ENCODE peak calls at places on chromosomes 1 and 21, in seven cellular contexts. G, P, E, A, W, Z and O are unnamed samples.

GRCh38 chr1:2041887-2042286 is 8.3 kb upstream of the PRKCZ start:
- DNase-seq in E (no peak), P (no peak), W (no peak), G (no peak), A (no peak), Z (no peak), O (no peak)

GRCh38 chr1:27879374-27880082 is 7.2 kb downstream of the THEMIS2 start:
- DNase-seq in W (no peak), G (peak; percentile 61), Z (no peak), A (no peak), E (no peak), P (no peak), O (no peak)

GRCh38 chr1:172654535-172654934 is 4.4 kb upstream of the FASLG start:
- DNase-seq in E (no peak), Z (no peak), A (peak; percentile 69), G (no peak), P (no peak), W (no peak), O (no peak)

GRCh38 chr1:214354440-214355148 is 73.6 kb downstream of the SMYD2 start:
- DNase-seq in P (no peak), A (no peak), E (no peak), Z (no peak), W (no peak), G (no peak), O (no peak)

GRCh38 chr1:222813866-222814535 is 838 bp upstream of the DISP1 start:
- DNase-seq in A (no peak), P (no peak), Z (no peak), E (no peak), G (no peak), W (no peak), O (no peak)

GRCh38 chr1:32920833-32921232 is 19.6 kb upstream of the TMEM54 start:
- DNase-seq in Z (no peak), A (no peak), P (no peak), E (no peak), W (no peak), G (peak; percentile 61), O (no peak)

GRCh38 chr1:200146100-200146499 is 118.6 kb downstream of the NR5A2 start:
- DNase-seq in W (no peak), E (no peak), A (no peak), G (no peak), Z (no peak), P (no peak), O (no peak)

GRCh38 chr1:85351202-85351828 is 74.9 kb upstream of the BCL10 start:
- DNase-seq in A (no peak), W (no peak), G (no peak), E (no peak), Z (no peak), P (no peak), O (no peak)

GRCh38 chr21:31873696-31874599 is 1.1 kb downstream of the HUNK start:
- DNase-seq in P (peak; percentile 79), A (peak; percentile 39), E (peak; percentile 74), G (peak; percentile 81), W (peak; percentile 57), Z (peak; percentile 74), O (peak; percentile 60)
- TF ChIP-seq CTCF in P (peak; percentile 58), A (peak; percentile 45), E (peak; percentile 65), G (peak; percentile 56), W (peak; percentile 44), Z (peak; percentile 56), O (peak; percentile 75)

GRCh38 chr1:94020764-94021579 is 100.0 kb downstream of the ABCA4 start:
- DNase-seq in Z (no peak), G (no peak), P (no peak), W (no peak), A (peak; percentile 99), E (no peak), O (no peak)

GRCh38 chr1:94025383-94026340 is 95.3 kb downstream of the ABCA4 start:
- DNase-seq in A (peak; percentile 75), Z (peak; percentile 52), E (no peak), G (no peak), W (no peak), P (peak; percentile 44), O (no peak)

GRCh38 chr1:94022471-94023189 is 98.3 kb downstream of the ABCA4 start:
- DNase-seq in A (peak; percentile 92), Z (no peak), G (no peak), E (no peak), P (no peak), W (no peak), O (no peak)

GRCh38 chr1:94026869-94027388 is 94.0 kb downstream of the ABCA4 start:
- DNase-seq in Z (no peak), P (no peak), G (no peak), A (no peak), E (no peak), W (no peak), O (no peak)

DNA sequence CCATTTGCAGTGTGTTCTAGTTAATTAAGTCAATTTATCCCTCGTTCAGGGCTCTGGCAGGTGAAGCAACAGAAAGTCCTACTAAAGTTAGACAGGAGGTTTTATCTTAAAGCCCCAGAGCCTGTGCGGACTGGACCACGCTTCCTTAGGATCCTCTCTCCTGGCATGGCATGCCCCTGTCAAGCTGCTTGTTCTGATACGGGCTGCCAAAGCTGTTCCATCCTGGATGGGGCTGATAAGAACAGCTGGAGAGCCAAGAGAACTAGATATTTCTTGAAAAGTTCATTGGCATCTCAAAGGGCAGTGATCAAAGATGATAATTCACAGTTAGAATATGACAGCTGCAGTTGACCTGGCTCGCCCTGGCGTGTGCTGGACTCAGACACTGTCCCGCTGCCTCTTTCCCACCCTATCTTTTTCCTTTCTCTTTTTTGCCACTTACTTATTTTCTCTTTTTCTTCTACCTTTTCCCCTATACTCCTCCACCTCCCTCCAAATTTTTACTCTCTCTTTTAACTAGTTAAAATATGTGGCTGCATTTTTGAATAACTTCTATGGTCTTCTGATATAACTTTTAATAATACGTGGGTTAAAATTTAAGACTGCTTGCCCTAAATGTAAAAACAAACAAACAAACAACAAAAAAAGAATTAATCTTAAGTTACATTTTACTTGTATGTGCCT is 96.7 kb downstream of the ABCA4 start:
- DNase-seq in P (no peak), E (no peak), A (no peak), G (no peak), Z (no peak), W (no peak), O (no peak)
- TF ChIP-seq CTCF in P (no peak), E (no peak), A (no peak), G (no peak), Z (no peak), W (no peak), O (no peak)

DNA sequence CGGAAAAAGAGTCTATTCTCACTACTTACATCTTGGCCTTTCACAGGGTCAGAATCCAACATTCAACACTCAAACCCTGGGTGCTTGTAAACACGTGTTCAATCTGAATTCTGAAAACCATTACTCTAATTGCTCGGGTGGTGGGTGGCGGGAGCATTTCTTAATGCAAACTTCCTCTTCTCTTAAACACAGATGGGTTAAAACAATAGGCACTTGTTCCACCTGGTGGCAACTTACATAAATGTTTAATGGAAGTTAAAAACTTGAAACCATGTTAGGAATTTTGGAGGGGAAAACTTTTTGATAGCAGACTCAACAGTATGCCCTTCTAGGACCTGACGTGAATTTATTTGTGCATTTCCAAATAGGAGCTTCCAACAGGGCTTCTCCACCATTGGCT is 23.4 kb upstream of the TDRD10 start:
- DNase-seq in Z (peak; percentile 84), W (no peak), G (no peak), A (peak; percentile 23), E (no peak), P (peak; percentile 56), O (no peak)
- TF ChIP-seq CTCF in Z (peak; percentile 14), W (peak; percentile 15), G (no peak), A (peak; percentile 29), E (no peak), P (peak; percentile 20), O (peak; percentile 20)

DNA sequence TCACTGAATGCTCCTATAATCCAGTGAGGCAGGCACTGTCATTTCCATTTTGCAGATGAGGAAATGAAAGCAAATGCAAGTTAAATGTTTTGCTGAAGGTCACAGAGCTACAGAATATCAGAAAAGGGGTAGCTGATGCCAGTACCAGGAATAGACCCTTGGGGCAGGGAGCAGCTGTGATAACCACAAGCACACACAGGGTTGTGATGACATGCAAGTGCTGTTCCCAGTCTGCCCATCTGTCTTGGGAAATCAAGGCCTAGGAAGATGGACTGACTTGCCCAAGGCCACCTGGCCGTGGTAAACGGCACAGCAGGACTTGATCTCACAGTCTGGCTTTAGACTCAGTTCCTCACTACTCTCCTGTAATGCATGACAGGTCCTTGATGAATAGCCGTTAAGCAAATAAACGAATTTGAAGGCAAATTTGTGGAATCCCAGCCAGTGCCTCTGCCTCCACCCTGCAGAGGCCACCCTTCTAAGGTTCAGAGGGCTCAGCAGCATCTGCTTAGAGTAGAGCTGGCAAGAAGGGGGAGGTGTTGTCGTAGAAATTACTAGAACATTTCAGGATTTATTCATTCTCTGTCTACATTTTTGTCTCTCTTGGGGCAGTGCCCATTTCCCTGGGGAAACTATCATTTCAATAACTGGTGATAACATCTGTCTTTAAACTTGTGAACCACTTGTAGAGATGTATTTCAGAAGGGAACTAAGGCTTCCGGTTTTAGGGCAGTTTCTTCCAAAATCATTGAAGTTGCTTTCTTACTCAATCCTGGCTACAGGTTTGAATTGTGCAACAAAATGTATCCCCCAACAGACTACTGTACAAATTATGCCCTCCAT is 53.2 kb upstream of the MRPS6 start:
- DNase-seq in A (peak; percentile 28), G (no peak), W (no peak), E (no peak), Z (peak; percentile 89), P (no peak), O (no peak)
- TF ChIP-seq CTCF in A (no peak), G (no peak), W (no peak), E (no peak), Z (no peak), P (no peak), O (no peak)

DNA sequence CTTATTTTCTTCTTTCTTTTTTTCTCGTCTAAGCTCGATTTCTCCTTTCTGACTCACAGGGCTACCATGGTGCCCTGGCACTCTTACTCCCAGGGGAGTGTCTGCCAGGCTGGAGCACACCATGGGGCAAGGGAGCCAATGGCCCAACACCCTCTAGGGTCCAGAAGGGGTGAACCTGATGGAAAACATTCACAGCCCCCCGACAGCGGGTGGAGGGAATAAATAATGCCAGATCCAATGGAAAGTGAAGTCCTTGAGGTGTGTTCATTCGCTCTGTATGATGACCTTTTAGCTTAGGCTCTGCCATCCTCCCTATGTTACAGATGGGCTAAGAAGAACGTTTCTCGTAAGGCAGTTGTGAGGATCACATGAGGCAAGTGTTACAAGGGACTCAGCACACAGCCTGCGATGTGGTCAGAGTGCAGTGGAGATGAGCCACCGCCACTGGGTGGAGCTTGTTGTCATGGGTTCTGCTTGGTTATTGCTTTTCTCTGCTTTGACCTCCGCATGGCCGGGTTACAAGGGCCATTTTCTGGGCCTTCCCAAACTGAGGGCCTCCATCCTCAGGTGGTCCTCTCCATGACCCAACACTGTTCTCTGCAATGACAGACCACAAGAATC is 3.5 kb upstream of the FCMR start:
- DNase-seq in E (peak; percentile 25), A (no peak), P (peak; percentile 80), Z (peak; percentile 61), G (peak; percentile 82), W (peak; percentile 83), O (peak; percentile 64)
- TF ChIP-seq CTCF in E (no peak), A (no peak), P (no peak), Z (no peak), G (no peak), W (peak; percentile 17), O (no peak)